ENCODE peak calls at places on chromosomes 5 and 9, in five cellular contexts. X, P, M, K and Q are unnamed samples.

GRCh38 chr5:98489021-98489420 is 284.4 kb upstream of the RGMB start:
- DNase-seq in X (no peak), P (no peak), M (no peak), K (no peak), Q (no peak)

GRCh38 chr5:145471831-145472616 is 363.1 kb downstream of the PRELID2 start:
- DNase-seq in X (no peak), P (peak; percentile 76), M (no peak), K (no peak), Q (no peak)

GRCh38 chr5:138305797-138306196 is 25.8 kb downstream of the CDC25C start:
- DNase-seq in X (peak; percentile 87), P (no peak), M (peak; percentile 6), K (no peak), Q (peak; percentile 47)

GRCh38 chr5:139064613-139065012 is 133.6 kb downstream of the SIL1 start:
- DNase-seq in X (peak; percentile 22), P (no peak), M (no peak), K (no peak), Q (no peak)

GRCh38 chr9:78973906-78974305 is 597.9 kb upstream of the TLE4 start:
- DNase-seq in X (no peak), P (peak; percentile 63), M (no peak), K (no peak), Q (no peak)

GRCh38 chr9:76586555-76587314 is 127.8 kb downstream of the GCNT1 start:
- DNase-seq in X (no peak), P (no peak), M (no peak), K (no peak), Q (no peak)

GRCh38 chr5:140634103-140634502 is 1.1 kb upstream of the CD14 start:
- DNase-seq in X (no peak), P (no peak), M (no peak), K (no peak), Q (no peak)

GRCh38 chr5:153496835-153497234 is 6.4 kb downstream of the GRIA1 start:
- DNase-seq in X (peak; percentile 29), P (peak; percentile 53), M (peak; percentile 11), K (peak; percentile 41), Q (no peak)

GRCh38 chr5:115962239-115962564 is at the start of gene LVRN:
- DNase-seq in X (no peak), P (no peak), M (no peak), K (no peak), Q (no peak)

GRCh38 chr5:170154744-170155143 is 49.0 kb downstream of the FOXI1 start:
- DNase-seq in X (no peak), P (no peak), M (peak; percentile 30), K (peak; percentile 46), Q (no peak)

GRCh38 chr9:78462616-78463015 is 165.7 kb downstream of the PSAT1 start:
- DNase-seq in X (no peak), P (no peak), M (no peak), K (no peak), Q (no peak)

GRCh38 chr5:89613222-89613956 is 730.4 kb upstream of the MEF2C start:
- DNase-seq in X (no peak), P (peak; percentile 57), M (peak; percentile 59), K (no peak), Q (no peak)

GRCh38 chr5:31273631-31274378 is 80.3 kb downstream of the CDH6 start:
- DNase-seq in X (no peak), P (no peak), M (peak; percentile 5), K (peak; percentile 6), Q (no peak)

GRCh38 chr5:150653145-150653761 is 7.8 kb upstream of the MYOZ3 start:
- DNase-seq in X (no peak), P (no peak), M (no peak), K (no peak), Q (no peak)